ENCODE peak calls at places on chromosomes 3 and 15, in four cellular contexts. B, C, S and U are unnamed samples.

GRCh38 chr3:160472344-160472743 is 22.8 kb upstream of the TRIM59 start:
- DNase-seq in B (no peak), C (no peak), S (no peak), U (no peak)

GRCh38 chr3:194273396-194274310 is 77.5 kb downstream of the CPN2 start:
- DNase-seq in B (no peak), C (no peak), S (no peak), U (no peak)

GRCh38 chr3:140630366-140630765 is 47.5 kb upstream of the TRIM42 start:
- DNase-seq in B (no peak), C (peak), S (no peak), U (no peak)

GRCh38 chr15:28129261-28129848 is 30.2 kb upstream of the OCA2 start:
- DNase-seq in B (no peak), C (no peak), S (no peak), U (no peak)

GRCh38 chr3:130820976-130821375 is 72.9 kb upstream of the ATP2C1 start:
- DNase-seq in B (peak), C (peak), S (no peak), U (peak)

GRCh38 chr3:168220609-168221008 is 124.9 kb upstream of the GOLIM4 start:
- DNase-seq in B (no peak), C (no peak), S (no peak), U (peak)

GRCh38 chr3:145089337-145089736 is 1071.6 kb downstream of the PLOD2 start:
- DNase-seq in B (no peak), C (no peak), S (no peak), U (no peak)

GRCh38 chr3:47347217-47347801 is 33.5 kb upstream of the PTPN23 start:
- DNase-seq in B (no peak), C (peak), S (no peak), U (no peak)

GRCh38 chr15:54636147-54636546 is 560.6 kb downstream of the RSL24D1 start:
- DNase-seq in B (no peak), C (no peak), S (no peak), U (no peak)